ENCODE peak calls at places on chromosomes 12 and 14, in four cellular contexts. V, T, L and R are unnamed samples.

GRCh38 chr12:89075890-89076591 is 276.3 kb downstream of the DUSP6 start:
- DNase-seq in L (no peak), T (no peak), V (no peak), R (no peak)

GRCh38 chr14:56243110-56243509 is 124.9 kb downstream of the PELI2 start:
- DNase-seq in V (no peak), L (no peak), T (no peak), R (no peak)

GRCh38 chr12:116609236-116609635 is 50.1 kb downstream of the MAP1LC3B2 start:
- DNase-seq in L (no peak), T (no peak), V (no peak), R (no peak)

GRCh38 chr14:98293527-98293926 is 978.5 kb downstream of the BCL11B start:
- DNase-seq in V (no peak), L (no peak), T (no peak), R (no peak)

GRCh38 chr12:52494518-52494917 is 1.5 kb upstream of the KRT6A start:
- DNase-seq in V (no peak), T (no peak), L (no peak), R (no peak)

GRCh38 chr12:132196038-132196872 is 52.0 kb downstream of the NOC4L start:
- DNase-seq in V (no peak), L (no peak), T (no peak), R (no peak)

GRCh38 chr14:86221755-86222154 is 691.8 kb downstream of the FLRT2 start:
- DNase-seq in T (no peak), V (no peak), L (no peak), R (no peak)

GRCh38 chr14:72741836-72742681 is 151.8 kb downstream of the DPF3 start:
- DNase-seq in L (no peak), T (peak; percentile 55), V (no peak), R (no peak)

GRCh38 chr12:53938276-53939140 is at the start of gene HOXC13:
- DNase-seq in L (peak; percentile 33), V (peak; percentile 100), T (peak; percentile 98), R (peak; percentile 99)

GRCh38 chr14:98946995-98947394 is 325.0 kb downstream of the BCL11B start:
- DNase-seq in L (no peak), V (no peak), T (no peak), R (no peak)

GRCh38 chr14:81301371-81301770 is 80.6 kb upstream of the GTF2A1 start:
- DNase-seq in T (no peak), V (no peak), L (no peak), R (no peak)

GRCh38 chr12:21925296-21925913 is 15.8 kb downstream of the ABCC9 start:
- DNase-seq in V (no peak), T (no peak), L (no peak), R (no peak)

GRCh38 chr12:79934309-79935020 is 432 bp downstream of the PPP1R12A start:
- DNase-seq in V (no peak), L (peak; percentile 17), T (peak; percentile 54), R (peak; percentile 72)

GRCh38 chr12:80299976-80300375 is 144.1 kb upstream of the PTPRQ start:
- DNase-seq in L (no peak), V (no peak), T (no peak), R (no peak)

GRCh38 chr14:71143391-71144290 is 236.4 kb downstream of the PCNX1 start:
- DNase-seq in T (peak; percentile 19), L (peak; percentile 85), V (peak; percentile 18), R (no peak)

GRCh38 chr14:28773917-28774691 is 7.5 kb downstream of the FOXG1 start:
- DNase-seq in L (no peak), V (peak; percentile 43), T (no peak), R (peak; percentile 86)

GRCh38 chr12:124387510-124387855 is 92.6 kb downstream of the RFLNA start:
- DNase-seq in V (no peak), L (peak; percentile 37), T (no peak), R (no peak)

GRCh38 chr12:88015825-88016224 is 13.4 kb downstream of the C12orf50 start:
- DNase-seq in V (no peak), T (no peak), L (no peak), R (no peak)

GRCh38 chr14:99471731-99472130 is 8.9 kb downstream of the SETD3 start:
- DNase-seq in T (no peak), V (no peak), L (no peak), R (no peak)

GRCh38 chr12:114691810-114692557 is 8.0 kb upstream of the TBX3 start:
- DNase-seq in V (no peak), T (no peak), L (no peak), R (no peak)

GRCh38 chr12:65607271-65607880 is 216.9 kb upstream of the HMGA2 start:
- DNase-seq in V (no peak), L (no peak), T (no peak), R (no peak)

GRCh38 chr12:15939111-15939510 is 28.0 kb downstream of the DERA start:
- DNase-seq in V (no peak), L (peak; percentile 2), T (no peak), R (no peak)

GRCh38 chr14:64950889-64951288 is 8.3 kb upstream of the GPX2 start:
- DNase-seq in T (no peak), L (no peak), V (no peak), R (no peak)

GRCh38 chr12:42921741-42922511 is 332.4 kb upstream of the PRICKLE1 start:
- DNase-seq in L (no peak), T (no peak), V (peak; percentile 18), R (no peak)

GRCh38 chr12:20174776-20175175 is 193.6 kb upstream of the PDE3A start:
- DNase-seq in L (no peak), T (no peak), V (no peak), R (no peak)

GRCh38 chr14:92676031-92676430 is 72.4 kb downstream of the LGMN start:
- DNase-seq in T (no peak), V (no peak), L (no peak), R (no peak)

GRCh38 chr12:49369723-49370145 is 2.5 kb downstream of the SPATS2 start:
- DNase-seq in V (peak; percentile 74), T (peak; percentile 48), L (peak; percentile 41), R (peak; percentile 28)

GRCh38 chr14:69620211-69620611 is 8.8 kb downstream of the SUSD6 start:
- DNase-seq in L (no peak), V (no peak), T (no peak), R (no peak)

DNA sequence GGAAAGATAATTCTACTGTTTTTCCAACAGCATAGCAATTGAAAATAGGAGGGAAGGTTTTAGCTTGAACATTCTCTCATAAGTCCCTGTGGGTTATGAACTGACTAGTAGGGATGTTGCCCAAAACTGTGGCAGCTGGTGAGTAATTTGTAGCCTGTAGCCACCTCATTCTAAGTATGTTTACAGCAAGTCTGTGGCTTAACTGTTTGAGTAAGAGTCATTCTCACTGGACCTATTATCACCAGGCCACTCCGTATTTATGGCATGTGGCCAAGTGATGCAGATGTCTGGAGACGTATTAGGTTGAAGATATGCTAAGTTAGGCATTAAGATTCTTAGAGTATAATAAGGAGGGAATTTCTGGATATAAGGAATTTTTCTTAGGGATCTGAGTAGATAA is 458.3 kb downstream of the ETNK1 start:
- DNase-seq in L (no peak), T (no peak), V (peak; percentile 2), R (no peak)
- TF ChIP-seq NR3C1 in L (no peak), T (no peak), V (no peak), R (no peak)

DNA sequence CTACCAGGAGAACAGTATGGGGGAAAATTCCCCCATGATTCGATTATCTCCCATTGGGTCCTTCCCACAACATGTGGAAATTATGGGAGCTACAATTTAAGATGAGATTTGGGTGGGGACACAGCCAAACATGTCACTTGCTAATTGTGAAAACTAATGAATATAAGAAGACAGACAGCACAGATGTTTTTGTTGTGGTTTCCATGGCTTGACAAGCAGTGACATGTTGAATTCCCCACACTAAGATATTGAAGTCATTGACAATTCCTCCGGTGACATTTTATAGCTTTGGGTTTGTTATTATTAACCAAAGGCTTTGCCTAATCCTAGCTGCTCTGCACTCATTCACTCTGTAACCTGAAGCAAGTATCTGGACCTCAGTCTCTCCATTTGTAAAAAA is 71.4 kb downstream of the ASCL1 start:
- DNase-seq in L (no peak), T (no peak), V (no peak), R (no peak)
- TF ChIP-seq NR3C1 in L (no peak), T (no peak), V (no peak), R (no peak)

GRCh38 chr14:22928237-22929103 is 706 bp downstream of the PRMT5 start:
- DNase-seq in V (no peak), T (no peak), L (no peak), R (no peak)
- TF ChIP-seq NR3C1 in V (no peak), T (no peak), L (no peak), R (no peak)

DNA sequence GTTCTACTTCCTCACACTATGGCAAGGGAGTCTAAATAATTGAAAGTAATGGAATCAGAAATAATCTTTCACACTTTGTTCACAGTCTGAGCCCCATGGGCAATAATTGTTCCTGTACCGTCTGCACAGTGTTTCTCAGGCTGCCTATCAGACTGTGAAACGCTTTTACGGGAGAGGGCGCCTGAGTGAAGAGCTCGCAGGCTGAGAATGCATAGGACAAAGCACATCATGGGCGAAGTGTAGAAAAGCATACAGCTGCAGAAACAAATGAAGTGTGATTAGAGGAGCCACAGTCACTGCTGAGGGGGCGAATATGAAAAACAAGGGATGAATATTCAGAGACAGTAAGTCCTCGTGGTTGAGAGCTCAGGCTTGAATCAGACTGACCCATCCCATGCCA is 438.3 kb upstream of the DCN start:
- DNase-seq in T (no peak), V (no peak), L (no peak), R (no peak)
- TF ChIP-seq NR3C1 in T (no peak), V (no peak), L (no peak), R (no peak)

DNA sequence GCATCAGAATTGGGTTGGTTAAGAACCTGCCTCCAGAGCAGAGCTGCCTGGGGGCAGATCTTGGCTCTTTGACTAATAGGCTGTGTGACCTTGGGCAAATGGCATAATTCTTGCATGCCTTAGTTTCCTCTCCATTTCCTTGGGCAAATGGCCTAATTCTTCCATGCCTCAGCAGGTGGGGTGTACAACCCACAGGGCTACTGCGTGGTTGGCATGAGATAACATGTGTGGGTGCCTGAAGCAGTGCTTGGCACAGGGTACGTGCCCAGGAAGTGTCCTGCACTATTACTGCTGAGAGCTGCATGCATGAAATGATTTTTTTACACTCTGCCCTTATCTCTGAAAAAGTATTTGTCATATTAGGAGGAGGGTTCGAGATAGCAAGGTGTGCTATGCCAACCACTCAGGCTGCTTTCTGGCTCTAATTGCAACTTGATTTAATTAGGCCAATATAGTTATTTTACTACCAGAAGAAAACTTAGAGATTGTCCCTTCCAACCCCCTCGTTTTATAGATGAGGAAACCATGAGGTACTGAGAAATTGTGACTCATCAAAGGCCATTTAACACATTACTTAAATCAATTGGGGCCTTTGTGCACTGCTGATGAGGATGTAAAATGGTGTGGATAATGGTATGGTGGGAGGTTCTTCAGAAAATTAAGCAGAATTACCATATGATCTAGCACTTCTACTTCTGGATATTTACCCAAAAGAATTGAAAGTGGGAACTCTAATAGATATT is 161.6 kb upstream of the HIF1A start:
- DNase-seq in T (no peak), L (no peak), V (no peak), R (no peak)
- TF ChIP-seq NR3C1 in T (no peak), L (no peak), V (no peak), R (no peak)